ENCODE peak calls at places on chromosomes 5 and 9, in eight cellular contexts. Q is PC-3, I is neural progenitor cell, L is MM.1S, B is HCT116, M is GM23338, K is GM23248, C is hepatocyte. N is an unnamed sample.
A peak's percentile ranks its signal among the peaks of the same experiment; 100 is the strongest.

GRCh38 chr5:127572930-127573329 is 55.5 kb downstream of the PRRC1 start:
- DNase-seq in Q (peak; percentile 28), I (no peak), L (no peak), B (no peak), M (peak; percentile 28), K (peak; percentile 30), C (no peak), N (no peak)

GRCh38 chr9:76067693-76068092 is 177.2 kb downstream of the PCSK5 start:
- DNase-seq in Q (no peak), I (no peak), L (no peak), B (no peak), M (no peak), K (no peak), C (no peak), N (no peak)

GRCh38 chr9:96192710-96193109 is 109.3 kb downstream of the HSD17B3 start:
- DNase-seq in Q (no peak), I (no peak), L (no peak), B (no peak), M (no peak), K (no peak), C (no peak), N (no peak)

GRCh38 chr9:6873862-6874261 is 116.1 kb downstream of the KDM4C start:
- DNase-seq in Q (no peak), I (no peak), L (no peak), B (no peak), M (no peak), K (peak; percentile 38), C (no peak), N (no peak)

GRCh38 chr9:23826120-23826629 is at the start of gene ELAVL2:
- DNase-seq in Q (peak; percentile 98), I (peak; percentile 99), L (no peak), B (no peak), M (peak; percentile 100), K (peak; percentile 89), C (peak; percentile 95), N (peak; percentile 88)

GRCh38 chr9:121207371-121207940 is 5.8 kb upstream of the RAB14 start:
- DNase-seq in Q (no peak), I (no peak), L (peak; percentile 61), B (no peak), M (no peak), K (no peak), C (no peak), N (no peak)

GRCh38 chr5:135214897-135215616 is 181.0 kb upstream of the PITX1 start:
- DNase-seq in Q (no peak), I (no peak), L (no peak), B (no peak), M (no peak), K (peak; percentile 46), C (no peak), N (peak; percentile 3)

GRCh38 chr5:179623906-179624741 is 653 bp upstream of the HNRNPH1 start:
- DNase-seq in Q (peak; percentile 71), I (peak; percentile 88), L (no peak), B (no peak), M (peak; percentile 86), K (peak; percentile 93), C (no peak), N (no peak)

GRCh38 chr9:34459941-34460340 is 1.3 kb downstream of the DNAI1 start:
- DNase-seq in Q (no peak), I (no peak), L (no peak), B (no peak), M (no peak), K (peak; percentile 39), C (no peak), N (no peak)

GRCh38 chr9:115923903-115924668 is 229.5 kb upstream of the PAPPA start:
- DNase-seq in Q (peak; percentile 50), I (no peak), L (no peak), B (no peak), M (no peak), K (peak; percentile 50), C (peak; percentile 58), N (no peak)

GRCh38 chr5:135322271-135322670 is 76.8 kb downstream of the MACROH2A1 start:
- DNase-seq in Q (no peak), I (no peak), L (no peak), B (no peak), M (no peak), K (no peak), C (no peak), N (no peak)

GRCh38 chr9:79196606-79197005 is 375.2 kb upstream of the TLE4 start:
- DNase-seq in Q (no peak), I (no peak), L (no peak), B (no peak), M (no peak), K (peak; percentile 67), C (no peak), N (no peak)

GRCh38 chr9:98873535-98874432 is 66.3 kb downstream of the GALNT12 start:
- DNase-seq in Q (peak; percentile 62), I (no peak), L (no peak), B (no peak), M (no peak), K (peak; percentile 79), C (no peak), N (no peak)

GRCh38 chr9:130961511-130962300 is 22.7 kb upstream of the FIBCD1 start:
- DNase-seq in Q (no peak), I (no peak), L (no peak), B (no peak), M (no peak), K (no peak), C (no peak), N (no peak)

GRCh38 chr9:130963916-130964315 is 24.9 kb upstream of the FIBCD1 start:
- DNase-seq in Q (no peak), I (no peak), L (no peak), B (no peak), M (no peak), K (peak; percentile 14), C (no peak), N (no peak)

GRCh38 chr9:130960522-130961378 is 21.7 kb upstream of the FIBCD1 start:
- DNase-seq in Q (no peak), I (no peak), L (no peak), B (no peak), M (no peak), K (no peak), C (no peak), N (no peak)

GRCh38 chr9:130963337-130963908 is 24.4 kb upstream of the FIBCD1 start:
- DNase-seq in Q (peak; percentile 23), I (no peak), L (no peak), B (no peak), M (no peak), K (no peak), C (no peak), N (no peak)

DNA sequence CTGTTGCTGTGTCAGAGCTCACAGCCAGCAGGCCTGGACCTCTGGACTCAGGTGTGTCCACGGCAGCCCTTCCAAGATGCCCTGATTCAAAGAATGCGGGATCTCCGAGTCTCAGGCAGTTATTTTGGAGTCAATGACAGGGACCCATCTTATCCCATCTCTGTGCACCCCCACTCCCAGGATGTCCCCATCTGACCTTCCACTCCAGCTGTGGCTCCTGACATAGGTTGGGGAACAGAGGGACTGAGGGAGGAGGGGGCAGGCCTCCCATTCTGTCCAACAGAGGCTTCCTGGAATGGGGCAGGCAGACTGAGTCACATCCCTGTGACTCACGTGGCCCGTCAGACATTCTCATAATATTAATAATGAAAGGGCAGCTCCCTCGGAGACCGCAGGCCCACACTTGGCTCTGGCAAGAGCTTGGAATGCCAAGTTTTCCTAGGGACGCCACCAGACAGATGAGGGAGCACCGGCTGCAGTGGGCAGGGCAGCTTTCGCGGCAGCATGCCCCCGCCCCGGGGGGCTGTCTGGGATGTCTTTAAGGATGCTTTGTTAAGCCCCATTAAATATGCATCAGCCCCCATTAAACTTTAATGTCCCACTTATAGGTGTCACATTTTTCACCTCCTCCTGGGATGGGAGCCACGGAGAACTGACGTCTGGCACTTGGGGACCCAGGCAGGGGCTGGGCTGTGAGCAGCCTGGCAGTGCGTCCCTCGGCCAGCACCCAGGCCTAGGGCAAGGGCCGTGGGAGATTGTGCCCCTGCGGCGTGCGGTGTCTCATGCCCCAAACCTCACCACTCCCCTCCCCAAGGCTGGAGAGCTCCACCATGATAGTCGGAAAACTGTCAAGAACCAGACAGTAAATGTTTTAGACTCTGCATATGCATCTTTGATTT is 23.6 kb upstream of the FIBCD1 start:
- DNase-seq in Q (peak; percentile 91), I (no peak), L (no peak), B (peak; percentile 79), M (no peak), K (peak; percentile 98), C (peak; percentile 52), N (peak; percentile 49)
- TF ChIP-seq EZH2phosphoT487 in Q (peak; percentile 28), I (no peak), L (no peak), B (no peak), M (no peak), K (no peak), C (no peak), N (no peak)

GRCh38 chr9:5231212-5231611 is at the start of gene INSL4:
- DNase-seq in Q (peak; percentile 61), I (no peak), L (no peak), B (no peak), M (no peak), K (peak; percentile 15), C (no peak), N (no peak)
- TF ChIP-seq EZH2phosphoT487 in Q (no peak), I (no peak), L (no peak), B (no peak), M (no peak), K (no peak), C (no peak), N (no peak)

GRCh38 chr9:109192732-109193361 is 25.8 kb upstream of the FRRS1L start:
- DNase-seq in Q (peak; percentile 38), I (peak; percentile 73), L (no peak), B (peak; percentile 15), M (peak; percentile 85), K (peak; percentile 34), C (peak; percentile 55), N (peak; percentile 37)

GRCh38 chr9:109186857-109187256 is 19.8 kb upstream of the FRRS1L start:
- DNase-seq in Q (no peak), I (no peak), L (no peak), B (no peak), M (no peak), K (no peak), C (no peak), N (no peak)

GRCh38 chr9:109194157-109194556 is 27.1 kb upstream of the FRRS1L start:
- DNase-seq in Q (no peak), I (no peak), L (no peak), B (no peak), M (no peak), K (no peak), C (no peak), N (no peak)

GRCh38 chr9:109191746-109192145 is 24.7 kb upstream of the FRRS1L start:
- DNase-seq in Q (no peak), I (no peak), L (no peak), B (no peak), M (no peak), K (no peak), C (no peak), N (no peak)

GRCh38 chr9:109190151-109190550 is 23.1 kb upstream of the FRRS1L start:
- DNase-seq in Q (peak; percentile 11), I (no peak), L (no peak), B (no peak), M (no peak), K (peak; percentile 13), C (no peak), N (no peak)
- TF ChIP-seq EZH2phosphoT487 in Q (no peak), I (no peak), L (no peak), B (no peak), M (no peak), K (no peak), C (no peak), N (no peak)

DNA sequence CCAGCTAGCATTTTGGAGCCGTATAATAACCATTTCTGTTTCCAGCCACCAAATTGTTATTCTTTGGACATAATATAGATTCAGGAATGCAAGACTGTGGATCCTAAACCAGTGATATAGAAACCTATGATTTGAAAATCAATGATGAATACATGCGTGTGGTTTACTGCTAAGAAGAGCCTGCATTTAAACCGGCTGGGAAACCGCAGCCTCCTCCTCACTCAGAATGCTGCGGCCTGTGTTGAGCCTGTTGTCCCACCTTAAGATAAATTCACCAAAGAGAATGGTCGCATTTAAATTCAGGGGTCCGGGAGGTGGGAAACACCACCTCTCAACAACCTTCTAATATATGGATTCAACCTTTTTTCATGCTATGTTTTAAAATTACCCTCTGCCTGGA is 148.0 kb downstream of the MEF2C start:
- DNase-seq in Q (no peak), I (no peak), L (peak; percentile 36), B (no peak), M (no peak), K (no peak), C (no peak), N (no peak)
- TF ChIP-seq EZH2phosphoT487 in Q (no peak), I (no peak), L (no peak), B (no peak), M (no peak), K (no peak), C (no peak), N (no peak)

N was measured in SK-N-SH.